ENCODE peak calls at places on chromosomes 12 and 14, in five cellular contexts. T is activated naive CD4-positive, alpha-beta T cell; O is stromal cell of bone marrow; L is WTC11; D is iPS DF 19.7. F is an unnamed sample.

GRCh38 chr12:121964813-121965643 is 46.6 kb downstream of the CFAP251 start:
- DNase-seq in T (no peak), O (peak), D (no peak), L (no peak), F (no peak)

GRCh38 chr14:58712357-58712756 is 74.6 kb downstream of the DACT1 start:
- DNase-seq in O (no peak), D (no peak), L (no peak), T (no peak), F (peak)

GRCh38 chr12:2783936-2784600 is 10.7 kb upstream of the FKBP4 start:
- DNase-seq in D (no peak), O (no peak), L (peak), T (no peak), F (peak)

GRCh38 chr14:49971156-49972141 is 78.6 kb downstream of the ARF6 start:
- DNase-seq in T (no peak), O (no peak), D (no peak), L (no peak), F (no peak)

GRCh38 chr12:131008461-131009270 is 55.0 kb downstream of the ADGRD1 start:
- DNase-seq in D (no peak), O (no peak), L (no peak), T (no peak), F (no peak)

GRCh38 chr14:51283402-51283825 is 43.4 kb downstream of the TMX1 start:
- DNase-seq in T (no peak), D (peak), L (no peak), O (peak), F (peak)

GRCh38 chr14:53531151-53531550 is 378.0 kb upstream of the DDHD1 start:
- DNase-seq in D (no peak), T (no peak), O (no peak), L (no peak), F (no peak)

GRCh38 chr12:49962861-49963765 is 1.4 kb downstream of the AQP5 start:
- DNase-seq in O (no peak), L (no peak), T (no peak), D (no peak), F (no peak)

GRCh38 chr14:104369208-104369607 is 210.4 kb upstream of the C14orf180 start:
- DNase-seq in L (no peak), D (no peak), T (no peak), O (no peak), F (no peak)

GRCh38 chr12:53989227-53990113 is 4.5 kb downstream of the HOXC10 start:
- DNase-seq in O (peak), L (no peak), T (no peak), D (no peak), F (peak)

GRCh38 chr14:83632375-83632774 is 1897.6 kb upstream of the FLRT2 start:
- DNase-seq in L (no peak), T (no peak), O (no peak), D (no peak), F (no peak)

GRCh38 chr12:4477133-4477532 is 31.5 kb upstream of the FGF6 start:
- DNase-seq in D (no peak), L (no peak), T (no peak), O (no peak), F (no peak)

GRCh38 chr14:54718046-54718445 is 151.1 kb downstream of the SAMD4A start:
- DNase-seq in O (no peak), D (no peak), L (no peak), T (no peak), F (no peak)

GRCh38 chr14:54108481-54109471 is 152.2 kb upstream of the BMP4 start:
- DNase-seq in D (no peak), T (no peak), L (no peak), O (no peak), F (no peak)

GRCh38 chr12:124171231-124171985 is 123.5 kb upstream of the RFLNA start:
- DNase-seq in O (no peak), L (no peak), D (no peak), T (no peak), F (no peak)

GRCh38 chr14:70086685-70087379 is 101.9 kb downstream of the SLC8A3 start:
- DNase-seq in L (peak), T (no peak), D (no peak), O (peak), F (peak)

GRCh38 chr14:31043379-31043778 is 17.2 kb upstream of the STRN3 start:
- DNase-seq in D (no peak), L (no peak), O (no peak), T (no peak), F (no peak)

GRCh38 chr12:121009744-121010143 is 6.5 kb downstream of the C12orf43 start:
- DNase-seq in L (peak), O (peak), D (no peak), T (no peak), F (peak)

GRCh38 chr12:56143870-56144269 is 8.5 kb upstream of the MYL6B start:
- DNase-seq in T (no peak), D (no peak), L (no peak), O (no peak), F (no peak)

GRCh38 chr14:78170203-78170602 is at the start of gene NRXN3:
- DNase-seq in O (no peak), L (peak), T (no peak), D (peak), F (no peak)

GRCh38 chr12:31007153-31007495 is 66.5 kb upstream of the DDX11 start:
- DNase-seq in T (no peak), L (no peak), D (no peak), O (no peak), F (no peak)

GRCh38 chr14:44962573-44963528 is 861 bp downstream of the TOGARAM1 start:
- DNase-seq in T (no peak), O (peak), D (no peak), L (peak), F (no peak)

GRCh38 chr12:75660805-75661404 is 149.5 kb upstream of the KRR1 start:
- DNase-seq in T (no peak), O (peak), D (no peak), L (no peak), F (no peak)

GRCh38 chr14:72432748-72433147 is 461.2 kb downstream of the DPF3 start:
- DNase-seq in T (no peak), L (no peak), O (no peak), D (no peak), F (no peak)

GRCh38 chr14:95516554-95517209 is at the start of gene SYNE3:
- DNase-seq in L (peak), O (no peak), D (no peak), T (no peak), F (peak)

GRCh38 chr14:95313707-95314106 is 6.0 kb downstream of the CLMN start:
- DNase-seq in D (no peak), L (no peak), T (no peak), O (peak), F (no peak)

GRCh38 chr12:71157601-71158233 is at the start of gene TSPAN8:
- DNase-seq in D (no peak), T (no peak), O (no peak), L (no peak), F (no peak)

GRCh38 chr14:55446833-55447232 is 6.4 kb upstream of the TBPL2 start:
- DNase-seq in D (no peak), T (no peak), L (no peak), O (peak), F (no peak)

GRCh38 chr14:91839754-91840153 is 27.6 kb downstream of the TC2N start:
- DNase-seq in D (no peak), T (no peak), O (no peak), L (no peak), F (no peak)

GRCh38 chr12:62192486-62193250 is 67.5 kb upstream of the USP15 start:
- DNase-seq in O (peak), T (no peak), D (peak), L (peak), F (peak)

GRCh38 chr12:119208626-119209061 is 29.9 kb downstream of the HSPB8 start:
- DNase-seq in T (no peak), D (no peak), L (peak), O (peak), F (peak)

GRCh38 chr14:101603096-101603495 is 41.8 kb downstream of the DIO3 start:
- DNase-seq in L (no peak), T (no peak), D (no peak), O (no peak), F (no peak)

GRCh38 chr12:107352347-107353081 is 259.2 kb upstream of the CRY1 start:
- DNase-seq in D (no peak), T (no peak), L (no peak), O (no peak), F (no peak)

GRCh38 chr12:24487606-24488005 is 461.3 kb downstream of the BCAT1 start:
- DNase-seq in O (no peak), L (no peak), D (no peak), T (no peak), F (no peak)

GRCh38 chr14:97788846-97789528 is 991.8 kb downstream of the VRK1 start:
- DNase-seq in L (no peak), T (no peak), D (no peak), O (no peak), F (no peak)

GRCh38 chr14:63375772-63376171 is 57.0 kb upstream of the GPHB5 start:
- DNase-seq in O (no peak), D (no peak), T (no peak), L (no peak), F (no peak)

GRCh38 chr14:80003138-80003537 is 208.2 kb downstream of the DIO2 start:
- DNase-seq in O (no peak), D (no peak), L (no peak), T (no peak), F (no peak)

GRCh38 chr14:92955381-92955780 is 32.4 kb downstream of the CHGA start:
- DNase-seq in T (no peak), D (no peak), O (no peak), L (no peak), F (no peak)